ENCODE peak calls at places on chromosomes 7 and 10, in five cellular contexts. F is stomach; Q is cardiac muscle cell; C is breast epithelium; L is effector memory CD4-positive, alpha-beta T cell. O is an unnamed sample.

GRCh38 chr7:112596260-112596659 is 115.5 kb downstream of the LSMEM1 start:
- DNase-seq in F (no peak), C (no peak), L (no peak), Q (peak), O (no peak)

GRCh38 chr7:129187681-129188371 is 607 bp upstream of the SMO start:
- DNase-seq in Q (no peak), F (no peak), C (no peak), L (no peak), O (no peak)

GRCh38 chr7:146773506-146773905 is 656.9 kb downstream of the CNTNAP2 start:
- DNase-seq in Q (no peak), C (no peak), F (no peak), L (no peak), O (no peak)

GRCh38 chr10:99532687-99533495 is at the start of gene NKX2-3:
- DNase-seq in C (no peak), F (peak), Q (peak), L (no peak), O (peak)

GRCh38 chr7:106537119-106537518 is 123.8 kb downstream of the CCDC71L start:
- DNase-seq in L (no peak), F (no peak), C (no peak), Q (no peak), O (no peak)

GRCh38 chr10:3229815-3230214 is 57.2 kb upstream of the PITRM1 start:
- DNase-seq in C (no peak), Q (no peak), L (no peak), F (no peak), O (no peak)

GRCh38 chr7:27834179-27834921 is 94.4 kb downstream of the TAX1BP1 start:
- DNase-seq in L (no peak), F (no peak), Q (no peak), C (no peak), O (no peak)

GRCh38 chr7:36346260-36346831 is 43.3 kb upstream of the ANLN start:
- DNase-seq in L (no peak), F (no peak), Q (peak), C (no peak), O (no peak)

GRCh38 chr7:44098092-44099068 is 5.8 kb upstream of the AEBP1 start:
- DNase-seq in C (no peak), L (no peak), Q (no peak), F (no peak), O (no peak)

GRCh38 chr7:91082854-91083495 is 181.3 kb upstream of the FZD1 start:
- DNase-seq in C (no peak), L (no peak), F (no peak), Q (peak), O (no peak)

GRCh38 chr7:113087278-113087998 is 811 bp upstream of the GPR85 start:
- DNase-seq in C (no peak), L (no peak), Q (peak), F (no peak), O (no peak)

GRCh38 chr7:74253975-74254857 is at the start of gene RFC2:
- DNase-seq in L (peak), Q (peak), F (peak), C (peak), O (peak)

GRCh38 chr10:95214369-95214768 is 20.3 kb downstream of the ACSM6 start:
- DNase-seq in L (no peak), C (no peak), F (no peak), Q (no peak), O (no peak)

GRCh38 chr7:83105948-83106347 is 56.7 kb downstream of the PCLO start:
- DNase-seq in L (no peak), C (no peak), Q (no peak), F (no peak), O (no peak)

GRCh38 chr7:30027065-30027456 is 559 bp upstream of the FKBP14 start:
- DNase-seq in L (peak), F (no peak), C (peak), Q (peak), O (no peak)

GRCh38 chr7:132554446-132554845 is 21.8 kb downstream of the PLXNA4 start:
- DNase-seq in C (no peak), L (no peak), F (no peak), Q (no peak), O (no peak)

GRCh38 chr7:36047254-36047653 is 105.8 kb upstream of the EEPD1 start:
- DNase-seq in L (no peak), Q (peak), F (no peak), C (no peak), O (no peak)

GRCh38 chr10:69693886-69694285 is 63.8 kb downstream of the FAM241B start:
- DNase-seq in C (no peak), F (no peak), L (no peak), Q (no peak), O (no peak)

GRCh38 chr10:57333880-57334279 is 933.8 kb downstream of the IPMK start:
- DNase-seq in F (no peak), Q (no peak), L (no peak), C (no peak), O (no peak)

GRCh38 chr7:73738220-73738611 is 386 bp downstream of the ABHD11 start:
- DNase-seq in F (peak), Q (peak), C (peak), L (peak), O (peak)

GRCh38 chr10:31426425-31426824 is 107.4 kb downstream of the ZEB1 start:
- DNase-seq in Q (peak), L (no peak), F (no peak), C (no peak), O (no peak)

GRCh38 chr7:131231381-131232220 is 96.1 kb upstream of the MKLN1 start:
- DNase-seq in F (peak), C (no peak), Q (peak), L (peak), O (peak)

GRCh38 chr7:130903358-130903974 is 169.5 kb upstream of the KLF14 start:
- DNase-seq in Q (peak), F (no peak), L (no peak), C (peak), O (no peak)

GRCh38 chr10:94131885-94132284 is 138.2 kb downstream of the PLCE1 start:
- DNase-seq in C (no peak), Q (peak), L (no peak), F (no peak), O (no peak)

GRCh38 chr10:17007381-17007780 is 122.2 kb downstream of the CUBN start:
- DNase-seq in Q (peak), C (no peak), L (no peak), F (no peak), O (no peak)

GRCh38 chr7:136086712-136087111 is 109.6 kb upstream of the MTPN start:
- DNase-seq in L (no peak), Q (peak), C (peak), F (peak), O (no peak)

GRCh38 chr10:122459586-122460273 is 1.6 kb upstream of the HTRA1 start:
- DNase-seq in Q (peak), L (no peak), C (no peak), F (no peak), O (no peak)

GRCh38 chr7:50978633-50979215 is 196.0 kb upstream of the GRB10 start:
- DNase-seq in F (no peak), L (no peak), C (no peak), Q (peak), O (no peak)

GRCh38 chr10:88254091-88254490 is 329.0 kb downstream of the RNLS start:
- DNase-seq in C (no peak), Q (peak), F (no peak), L (no peak), O (no peak)

DNA sequence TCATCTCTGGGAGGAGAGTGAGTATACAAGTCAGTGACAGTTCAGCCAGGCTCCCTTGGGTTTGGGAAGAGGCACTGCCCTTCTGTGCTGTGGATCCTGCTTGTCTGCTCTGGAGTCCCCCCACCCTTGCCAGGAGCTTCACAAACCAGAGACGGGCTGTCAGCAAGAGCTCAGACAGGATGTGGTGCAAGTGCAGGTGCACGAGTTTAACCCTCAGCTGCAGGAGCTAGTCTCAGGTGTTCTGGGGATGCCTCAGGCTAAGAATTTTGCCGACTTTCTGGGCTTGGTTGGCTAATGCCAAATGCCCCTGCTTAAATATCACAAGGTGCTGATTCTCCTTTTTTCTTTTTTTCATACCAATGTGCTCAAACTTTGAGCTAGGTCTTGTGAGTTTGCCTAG is 22.3 kb downstream of the ZNF783 start:
- DNase-seq in L (peak), C (no peak), F (no peak), Q (no peak), O (no peak)
- H3K4me3 ChIP-seq in L (peak), C (peak), F (no peak), Q (no peak), O (no peak)

GRCh38 chr10:124523886-124524285 is 62.3 kb downstream of the LHPP start:
- DNase-seq in F (no peak), L (no peak), C (no peak), Q (peak), O (no peak)
- H3K4me3 ChIP-seq in F (no peak), L (no peak), C (no peak), Q (no peak), O (no peak)

DNA sequence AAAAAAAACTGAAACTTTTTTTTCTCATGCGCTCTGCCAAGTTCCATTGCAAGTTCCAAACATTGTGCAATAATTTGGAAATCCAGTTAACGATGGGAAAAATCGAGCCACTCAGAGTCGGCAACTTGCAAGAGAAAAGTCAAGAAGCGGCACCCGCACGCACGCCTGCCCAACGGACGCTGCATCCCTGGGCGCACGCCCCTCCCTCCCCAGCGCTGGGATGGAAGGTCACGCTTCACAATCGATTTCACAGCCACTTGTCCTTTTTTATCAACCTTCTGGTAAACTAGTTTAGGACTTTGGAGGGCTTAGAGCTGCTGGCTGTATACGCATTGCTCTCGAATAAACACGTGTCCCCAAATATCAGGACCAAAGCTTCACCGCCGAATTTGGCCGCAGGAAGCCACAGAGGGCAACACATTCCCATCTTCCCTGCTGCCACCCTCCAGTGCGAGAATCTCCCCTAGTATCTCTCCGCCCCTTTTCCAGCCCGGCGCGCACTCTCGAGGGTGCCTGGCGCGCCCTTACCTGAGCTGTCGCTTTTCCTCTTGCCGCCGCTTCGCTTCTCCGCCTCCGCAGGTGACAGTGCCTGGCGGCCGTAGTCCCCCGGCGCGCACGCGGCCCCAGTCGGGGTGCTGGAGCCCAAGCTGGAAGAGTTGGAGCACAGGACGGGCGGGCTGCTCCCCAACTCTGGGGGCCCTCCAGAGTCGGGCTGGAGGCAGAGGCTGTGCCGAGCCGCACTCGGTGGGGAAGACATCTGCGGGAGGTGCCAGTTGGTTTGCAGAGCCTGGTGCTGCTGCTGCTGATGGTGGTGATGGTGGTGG is 913 bp downstream of the MEOX2 start:
- DNase-seq in F (no peak), Q (peak), L (no peak), C (no peak), O (peak)
- H3K4me3 ChIP-seq in F (peak), Q (peak), L (no peak), C (peak), O (peak)

GRCh38 chr7:63925626-63926460 is 72.8 kb upstream of the ZNF722 start:
- DNase-seq in L (peak), C (peak), F (peak), Q (peak), O (peak)
- H3K4me3 ChIP-seq in L (peak), C (peak), F (peak), Q (no peak), O (peak)

DNA sequence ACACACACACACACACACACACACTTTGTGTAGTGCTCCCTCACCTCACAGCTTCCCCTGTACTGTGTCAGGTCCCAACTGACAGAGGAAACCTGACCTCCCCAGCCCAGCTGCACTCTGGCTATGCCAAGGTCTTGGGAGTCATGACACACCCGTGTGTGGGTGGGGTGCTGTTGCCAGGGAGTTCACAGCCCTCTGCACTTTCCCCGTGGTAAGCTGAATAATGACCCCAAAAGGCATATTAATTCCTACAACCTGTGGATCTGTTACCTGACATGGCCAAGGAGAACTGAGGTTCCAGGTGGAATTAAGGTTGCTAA is 8.9 kb upstream of the NANOS1 start:
- DNase-seq in F (no peak), L (no peak), Q (no peak), C (no peak), O (no peak)
- H3K4me3 ChIP-seq in F (no peak), L (no peak), Q (no peak), C (no peak), O (no peak)

DNA sequence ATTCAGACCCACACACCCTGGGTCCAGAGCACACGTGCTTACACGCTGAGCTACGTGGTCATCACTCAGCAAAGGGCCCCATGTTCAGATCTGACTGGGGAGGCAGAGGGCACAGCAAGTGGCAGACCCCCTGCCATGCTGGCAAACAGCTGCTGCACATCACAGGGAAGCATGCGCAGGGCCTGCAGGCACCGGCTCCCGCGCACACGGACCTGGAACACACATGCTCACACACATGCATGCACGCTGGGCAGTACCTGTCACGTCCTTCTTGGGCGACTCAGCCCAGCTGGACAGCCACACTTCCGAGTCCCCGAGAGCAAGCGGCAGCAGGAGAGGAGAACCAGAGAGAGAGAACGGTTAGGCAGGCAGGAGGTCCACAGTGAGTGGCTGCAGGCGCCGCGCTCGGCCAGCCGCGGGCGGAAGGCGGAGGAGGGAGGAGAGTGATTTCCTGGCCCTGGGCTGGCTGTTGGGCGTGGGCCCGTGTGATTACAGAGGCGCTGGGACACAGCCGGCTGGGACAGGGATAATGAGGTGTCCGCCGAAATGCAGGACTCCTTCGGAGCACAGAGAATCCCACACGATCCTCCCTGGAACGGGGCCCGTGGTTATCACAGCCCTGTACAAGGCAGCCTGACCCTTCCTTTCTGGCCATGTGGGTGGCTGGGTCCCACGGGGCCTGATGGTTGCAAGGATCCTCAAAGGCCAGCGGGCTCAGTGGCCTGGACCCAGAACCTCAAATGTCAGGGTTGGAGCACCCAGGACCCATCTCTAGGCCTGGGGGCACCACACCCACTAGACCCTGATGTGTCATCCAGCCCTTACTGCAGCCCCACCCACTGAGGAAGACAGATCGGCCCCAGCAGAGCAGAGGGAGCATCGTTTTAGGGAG is 175.1 kb downstream of the NEURL1 start:
- DNase-seq in L (no peak), C (no peak), F (peak), Q (peak), O (no peak)
- H3K4me3 ChIP-seq in L (no peak), C (peak), F (peak), Q (no peak), O (no peak)

DNA sequence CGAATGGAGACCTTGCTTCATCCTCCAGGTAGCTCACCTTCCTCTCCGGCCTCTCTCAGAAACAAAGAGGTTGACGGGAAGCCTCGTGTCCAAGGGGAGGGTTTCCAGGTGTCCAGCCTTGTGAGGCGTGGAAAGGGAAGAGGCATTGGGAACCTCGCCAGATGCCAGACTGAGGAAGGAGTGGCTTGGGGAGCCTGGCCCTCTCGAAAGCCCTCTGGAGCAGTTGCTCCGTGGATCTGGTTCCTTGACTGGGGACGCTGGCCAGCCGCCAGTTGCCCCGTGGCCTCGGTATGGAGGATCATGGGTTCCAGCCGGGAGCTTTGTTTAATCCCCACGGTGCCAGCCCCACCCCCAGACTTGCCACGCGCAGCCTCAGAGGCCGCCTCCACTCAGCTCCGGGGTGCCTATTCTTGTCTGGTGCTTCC is 30.3 kb upstream of the SUN1 start:
- DNase-seq in C (peak), F (peak), L (no peak), Q (no peak), O (peak)
- H3K4me3 ChIP-seq in C (peak), F (peak), L (no peak), Q (no peak), O (no peak)

GRCh38 chr7:23184291-23184690 is 2.4 kb downstream of the NUP42 start:
- DNase-seq in C (no peak), L (no peak), F (no peak), Q (no peak), O (no peak)

GRCh38 chr7:23183279-23184012 is 1.6 kb downstream of the NUP42 start:
- DNase-seq in L (no peak), C (no peak), Q (no peak), F (no peak), O (no peak)

GRCh38 chr7:23185980-23186379 is 4.1 kb downstream of the NUP42 start:
- DNase-seq in Q (no peak), F (no peak), C (no peak), L (no peak), O (no peak)

GRCh38 chr7:23181684-23182553 is at the start of gene NUP42:
- DNase-seq in F (peak), Q (peak), L (peak), C (peak), O (peak)

DNA sequence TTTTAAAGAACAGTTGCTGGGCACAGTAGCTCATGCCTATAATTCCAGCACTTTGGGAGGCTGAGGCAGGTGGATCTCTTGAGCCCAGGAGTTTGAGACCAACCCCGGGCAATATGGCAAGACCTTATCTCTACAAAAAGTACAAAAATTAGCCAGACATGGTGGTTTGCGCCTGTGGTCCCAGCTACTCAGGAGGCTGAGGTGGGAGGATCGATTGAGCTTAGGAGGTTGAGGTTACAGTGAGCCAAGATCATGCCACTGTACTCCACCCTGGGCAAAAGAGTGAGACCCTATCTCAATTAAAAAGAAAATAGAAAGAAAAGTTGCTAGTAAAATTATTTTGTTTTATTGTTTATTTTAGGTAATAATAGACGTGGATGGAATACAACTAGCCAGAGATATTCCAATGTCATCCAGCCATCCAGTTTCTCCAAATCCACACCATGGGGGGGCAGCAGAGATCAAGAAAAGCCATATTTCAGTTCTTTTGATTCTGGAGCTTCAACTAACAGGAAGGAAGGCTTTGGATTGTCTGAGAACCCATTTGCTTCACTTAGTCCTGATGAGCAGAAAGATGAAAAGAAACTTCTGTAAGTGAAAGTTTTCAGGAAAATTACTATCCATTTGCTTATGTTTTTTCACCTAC is 3.0 kb downstream of the NUP42 start:
- DNase-seq in C (no peak), F (no peak), Q (peak), L (no peak), O (no peak)
- H3K4me3 ChIP-seq in C (no peak), F (no peak), Q (no peak), L (no peak), O (no peak)

DNA sequence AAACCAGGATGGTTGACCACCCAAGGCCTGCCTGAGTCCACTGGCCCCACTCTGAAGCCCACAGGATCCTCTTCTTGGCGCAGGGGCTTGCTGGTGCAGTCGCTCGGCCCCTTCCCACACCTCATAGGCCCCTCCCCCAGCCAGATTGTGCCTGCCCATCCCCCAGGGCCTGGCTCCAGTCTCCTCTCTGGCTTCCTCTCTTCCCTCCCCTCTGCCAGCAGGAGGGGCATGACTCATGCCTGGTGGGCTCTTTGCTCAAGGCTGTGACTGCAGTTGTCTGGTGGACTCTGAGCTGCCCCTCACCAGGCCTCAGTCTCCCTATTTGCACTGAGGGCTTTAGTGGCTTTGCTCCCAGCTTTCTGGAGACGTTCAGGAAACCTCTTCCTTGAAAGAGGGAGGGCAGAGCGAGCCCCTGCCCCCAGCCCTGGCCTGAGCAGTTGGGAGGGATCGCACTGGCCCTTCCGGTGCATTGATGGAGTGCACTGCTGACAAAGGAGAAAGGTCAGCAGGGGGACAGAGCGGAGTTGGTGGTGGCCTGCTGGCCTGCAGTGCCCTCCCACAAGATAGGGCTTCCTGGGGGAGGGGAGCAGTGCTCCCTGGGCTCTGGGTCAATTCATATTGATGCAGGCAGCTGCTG is 60.7 kb downstream of the ZMIZ1 start:
- DNase-seq in L (no peak), C (no peak), Q (peak), F (no peak), O (no peak)
- H3K4me3 ChIP-seq in L (no peak), C (no peak), Q (no peak), F (no peak), O (no peak)